ENCODE peak calls at places on chromosomes 5 and 9, in six cellular contexts. P is GM23248, L is GM12878, K is neural progenitor cell, H is H9, S is mesenchymal stem cell. E is an unnamed sample.

GRCh38 chr5:81879936-81880335 is 91.9 kb upstream of the ATG10 start:
- DNase-seq in L (no peak), H (no peak), K (no peak), P (no peak), S (no peak), E (no peak)

GRCh38 chr5:173140769-173141168 is 3.6 kb upstream of the BNIP1 start:
- DNase-seq in H (no peak), S (no peak), L (no peak), P (no peak), K (no peak), E (no peak)

GRCh38 chr9:127898433-127899199 is 787 bp downstream of the ST6GALNAC6 start:
- DNase-seq in L (no peak), P (peak; percentile 94), K (peak; percentile 61), S (peak; percentile 94), H (peak; percentile 41), E (peak; percentile 90)

GRCh38 chr9:127170652-127171051 is 48.2 kb upstream of the ANGPTL2 start:
- DNase-seq in K (no peak), S (no peak), L (peak; percentile 68), H (no peak), P (no peak), E (no peak)

GRCh38 chr5:141135030-141135717 is at the start of gene PCDHB5:
- DNase-seq in L (no peak), S (peak; percentile 67), H (peak; percentile 68), K (peak; percentile 54), P (peak; percentile 15), E (peak; percentile 33)

GRCh38 chr5:181054871-181055494 is 14.9 kb downstream of the BTNL9 start:
- DNase-seq in H (no peak), P (no peak), L (no peak), S (no peak), K (peak; percentile 40), E (no peak)

GRCh38 chr9:975740-976257 is 656 bp upstream of the DMRT3 start:
- DNase-seq in S (no peak), H (no peak), P (no peak), L (no peak), K (no peak), E (no peak)

GRCh38 chr9:129068110-129068509 is 12.8 kb upstream of the DOLPP1 start:
- DNase-seq in H (no peak), L (no peak), P (no peak), K (no peak), S (no peak), E (no peak)

GRCh38 chr5:131245312-131245711 is 18.5 kb upstream of the CDC42SE2 start:
- DNase-seq in H (no peak), S (no peak), K (no peak), L (no peak), P (no peak), E (no peak)

GRCh38 chr5:58018016-58018415 is 441.9 kb downstream of the PLK2 start:
- DNase-seq in K (no peak), L (no peak), S (no peak), H (no peak), P (no peak), E (no peak)

GRCh38 chr5:140420226-140420570 is 18.6 kb downstream of the ANKHD1 start:
- DNase-seq in S (no peak), K (no peak), L (no peak), P (no peak), H (no peak), E (no peak)

GRCh38 chr5:115306011-115306530 is 9.6 kb upstream of the CCDC112 start:
- DNase-seq in K (no peak), S (no peak), P (no peak), H (no peak), L (no peak), E (no peak)

GRCh38 chr9:130662927-130663257 is 1.5 kb upstream of the PRDM12 start:
- DNase-seq in S (no peak), P (no peak), K (peak; percentile 42), L (no peak), H (peak; percentile 49), E (no peak)

GRCh38 chr9:133838859-133839507 is 100.8 kb upstream of the SARDH start:
- DNase-seq in H (no peak), S (no peak), L (no peak), P (no peak), K (no peak), E (no peak)

GRCh38 chr9:133842174-133842573 is 104.0 kb upstream of the SARDH start:
- DNase-seq in S (no peak), P (no peak), K (peak; percentile 58), H (peak; percentile 64), L (no peak), E (no peak)

GRCh38 chr9:133837644-133838597 is 99.8 kb upstream of the SARDH start:
- DNase-seq in L (no peak), H (no peak), K (peak; percentile 80), S (no peak), P (no peak), E (no peak)

GRCh38 chr9:133841167-133841812 is 103.1 kb upstream of the SARDH start:
- DNase-seq in K (no peak), H (no peak), S (no peak), P (no peak), L (no peak), E (no peak)

GRCh38 chr9:133839822-133840329 is 101.7 kb upstream of the SARDH start:
- DNase-seq in K (peak; percentile 61), L (no peak), P (peak; percentile 11), H (peak; percentile 74), S (peak; percentile 79), E (no peak)
- H2AFZ ChIP-seq in K (no peak overlapping the region), L (no peak overlapping the region), P (no peak overlapping the region), H (no peak overlapping the region), S (no peak overlapping the region), E (no peak overlapping the region)

GRCh38 chr5:76642390-76643040 is 19.3 kb upstream of the F2RL2 start:
- DNase-seq in K (no peak), H (no peak), S (peak; percentile 32), P (no peak), L (no peak), E (peak; percentile 89)

GRCh38 chr5:76638466-76638865 is 15.3 kb upstream of the F2RL2 start:
- DNase-seq in S (no peak), L (peak; percentile 11), H (no peak), K (no peak), P (no peak), E (no peak)

GRCh38 chr5:76641514-76642120 is 18.4 kb upstream of the F2RL2 start:
- DNase-seq in K (peak; percentile 89), H (peak; percentile 52), S (peak; percentile 74), L (peak; percentile 15), P (peak; percentile 74), E (peak; percentile 87)

GRCh38 chr5:76649140-76649539 is 25.9 kb upstream of the F2RL2 start:
- DNase-seq in L (no peak), K (no peak), S (no peak), P (no peak), H (no peak), E (no peak)

DNA sequence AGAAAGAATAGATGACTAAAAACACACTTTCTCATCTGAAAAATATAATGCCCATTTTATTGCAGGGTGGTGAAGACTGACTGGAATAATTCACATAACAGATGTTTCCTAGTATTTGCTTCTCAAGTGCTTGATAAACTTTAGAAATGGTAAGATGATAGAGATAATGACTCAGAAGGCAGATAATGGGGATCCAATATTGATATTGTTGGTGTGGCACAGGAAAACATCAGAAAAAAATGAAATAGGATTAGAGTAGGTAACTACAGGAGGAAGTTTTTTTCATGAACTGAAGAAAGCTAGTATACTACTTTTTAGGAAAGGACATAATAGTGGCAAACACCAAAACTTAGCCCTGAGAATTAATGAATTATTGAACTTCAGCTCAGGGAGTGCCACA is 20.2 kb upstream of the F2RL2 start:
- DNase-seq in S (no peak), L (no peak), K (no peak), H (no peak), P (no peak), E (no peak)
- H2AFZ ChIP-seq in S (no peak overlapping the region), L (no peak overlapping the region), K (no peak overlapping the region), H (no peak overlapping the region), P (no peak overlapping the region), E (peak overlapping the region; percentile 3)

GRCh38 chr5:143440448-143441102 is 37.1 kb upstream of the NR3C1 start:
- DNase-seq in S (no peak), L (no peak), K (no peak), H (no peak), P (no peak), E (no peak)

GRCh38 chr5:143435207-143435657 is 31.7 kb upstream of the NR3C1 start:
- DNase-seq in K (no peak), S (peak; percentile 38), L (peak; percentile 98), P (no peak), H (no peak), E (no peak)

GRCh38 chr5:143436871-143437270 is 33.4 kb upstream of the NR3C1 start:
- DNase-seq in S (no peak), P (peak; percentile 42), K (no peak), H (no peak), L (no peak), E (peak; percentile 16)

GRCh38 chr5:143434261-143435206 is 31.0 kb upstream of the NR3C1 start:
- DNase-seq in H (no peak), L (no peak), S (no peak), K (no peak), P (no peak), E (no peak)

DNA sequence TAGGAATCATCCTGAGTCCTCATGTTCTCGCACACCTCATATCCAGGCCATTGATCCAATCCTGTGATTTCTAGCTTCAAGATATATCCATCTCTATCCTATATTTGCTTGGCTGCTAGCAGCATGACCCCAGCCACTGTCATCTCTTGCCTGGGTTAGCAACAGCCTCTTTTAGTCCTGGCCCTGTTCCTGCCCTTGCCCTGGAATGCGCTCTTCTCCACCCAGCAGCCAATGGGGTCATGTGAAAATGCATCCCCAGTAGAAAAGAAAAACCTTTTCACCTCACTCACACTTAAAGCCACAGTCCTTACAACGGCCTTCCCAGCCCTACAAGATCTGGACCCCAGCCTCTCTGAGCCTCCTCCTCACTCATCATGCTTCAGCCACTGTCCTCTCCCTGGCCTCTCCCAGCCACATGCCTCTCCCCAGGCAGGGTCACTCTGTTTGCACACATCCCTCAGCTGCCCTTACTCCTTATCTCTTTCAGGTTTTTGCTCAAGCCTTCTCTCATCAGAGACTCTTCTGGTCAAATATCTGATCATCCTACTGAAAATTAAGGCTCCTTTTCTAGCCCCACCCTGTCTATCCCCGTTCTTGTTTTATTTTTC is 34.3 kb upstream of the NR3C1 start:
- DNase-seq in S (no peak), P (no peak), L (no peak), K (no peak), H (no peak), E (no peak)
- H2AFZ ChIP-seq in S (no peak overlapping the region), P (no peak overlapping the region), L (no peak overlapping the region), K (no peak overlapping the region), H (no peak overlapping the region), E (no peak overlapping the region)

DNA sequence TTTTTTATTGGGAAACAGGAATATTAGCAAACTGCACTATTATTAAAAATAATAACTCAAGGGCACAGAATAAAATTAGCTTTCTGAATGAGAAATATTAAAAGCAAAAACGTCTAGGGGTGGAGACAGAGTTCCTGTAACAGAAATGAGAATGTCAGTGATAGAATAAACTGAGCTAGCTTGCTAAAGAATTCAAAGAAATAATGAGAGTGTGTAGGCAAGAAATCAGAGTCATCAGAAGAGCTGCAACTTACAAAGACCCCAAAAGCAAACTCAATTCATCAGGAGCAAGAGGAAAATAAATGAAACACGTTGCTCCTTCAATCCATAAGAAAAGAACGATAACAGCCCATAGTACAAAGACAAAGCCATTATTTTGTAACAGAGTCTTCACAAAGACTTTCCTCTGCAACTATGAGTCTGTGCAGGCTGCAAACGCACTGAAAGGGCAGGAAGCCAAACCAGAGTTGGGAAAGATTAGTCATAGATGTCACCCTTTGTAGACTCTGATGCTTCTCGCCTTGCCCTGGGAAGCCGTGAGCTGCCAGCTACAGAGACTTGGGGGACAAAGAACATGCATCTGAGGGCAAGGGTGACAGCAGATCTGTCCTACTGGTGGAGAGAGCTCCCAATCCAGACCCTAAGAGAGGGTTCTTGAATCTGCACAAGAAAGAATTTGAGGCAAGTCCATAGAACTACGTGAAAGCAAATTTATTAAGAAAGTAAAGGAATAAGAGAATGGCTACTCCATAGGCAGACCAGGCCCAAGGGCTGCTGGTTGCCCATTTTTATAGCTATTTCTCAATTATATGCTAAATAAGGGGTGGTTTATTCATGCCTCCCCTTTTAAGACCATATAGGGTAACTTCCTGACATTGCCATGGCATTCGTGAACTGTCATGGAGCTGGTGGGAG is 40.8 kb downstream of the SHC3 start:
- DNase-seq in S (peak; percentile 93), P (peak; percentile 97), K (no peak), H (no peak), L (no peak), E (peak; percentile 96)
- H2AFZ ChIP-seq in S (no peak overlapping the region), P (peak overlapping the region; percentile 30), K (no peak overlapping the region), H (no peak overlapping the region), L (no peak overlapping the region), E (no peak overlapping the region)

E was measured in fibroblast of lung.